ENCODE peak calls at places on chromosomes 6 and 20, in six cellular contexts. One of them, this sample, is unnamed.

GRCh38 chr6:5318617-5319016 is 57.3 kb downstream of the FARS2 start:
- DNase-seq in fibroblast of lung: no peak
- DNase-seq in prostate gland: no peak
- DNase-seq in thoracic aorta: no peak
- DNase-seq in breast epithelium: no peak
- DNase-seq in GM12865: no peak
- DNase-seq in this sample: no peak

GRCh38 chr20:57080796-57081195 is 185.6 kb downstream of the BMP7 start:
- DNase-seq in fibroblast of lung: no peak
- DNase-seq in prostate gland: no peak
- DNase-seq in thoracic aorta: no peak
- DNase-seq in breast epithelium: no peak
- DNase-seq in GM12865: no peak
- DNase-seq in this sample: no peak

GRCh38 chr6:54970337-54970736 is 123.8 kb downstream of the FAM83B start:
- DNase-seq in fibroblast of lung: no peak
- DNase-seq in prostate gland: no peak
- DNase-seq in thoracic aorta: no peak
- DNase-seq in breast epithelium: no peak
- DNase-seq in GM12865: no peak
- DNase-seq in this sample: no peak

GRCh38 chr6:154367839-154368695 is 11.5 kb upstream of the IPCEF1 start:
- DNase-seq in fibroblast of lung: peak
- DNase-seq in prostate gland: no peak
- DNase-seq in thoracic aorta: no peak
- DNase-seq in breast epithelium: no peak
- DNase-seq in GM12865: no peak
- DNase-seq in this sample: no peak

GRCh38 chr6:108684809-108685329 is 124.2 kb downstream of the FOXO3 start:
- DNase-seq in fibroblast of lung: peak
- DNase-seq in prostate gland: peak
- DNase-seq in thoracic aorta: no peak
- DNase-seq in breast epithelium: peak
- DNase-seq in GM12865: peak
- DNase-seq in this sample: peak

GRCh38 chr20:36881888-36882287 is 6.0 kb downstream of the TLDC2 start:
- DNase-seq in fibroblast of lung: no peak
- DNase-seq in prostate gland: no peak
- DNase-seq in thoracic aorta: no peak
- DNase-seq in breast epithelium: no peak
- DNase-seq in GM12865: no peak
- DNase-seq in this sample: no peak

GRCh38 chr6:149488815-149489214 is 4.0 kb upstream of the ZC3H12D start:
- DNase-seq in fibroblast of lung: peak
- DNase-seq in prostate gland: no peak
- DNase-seq in thoracic aorta: no peak
- DNase-seq in breast epithelium: no peak
- DNase-seq in GM12865: no peak
- DNase-seq in this sample: no peak

GRCh38 chr6:54614499-54615195 is 231.9 kb upstream of the FAM83B start:
- DNase-seq in fibroblast of lung: no peak
- DNase-seq in prostate gland: no peak
- DNase-seq in thoracic aorta: no peak
- DNase-seq in breast epithelium: no peak
- DNase-seq in GM12865: no peak
- DNase-seq in this sample: no peak

GRCh38 chr20:10578607-10579006 is 95.2 kb downstream of the JAG1 start:
- DNase-seq in fibroblast of lung: peak
- DNase-seq in prostate gland: no peak
- DNase-seq in thoracic aorta: no peak
- DNase-seq in breast epithelium: no peak
- DNase-seq in GM12865: no peak
- DNase-seq in this sample: no peak

GRCh38 chr20:58634818-58635665 is 16.0 kb upstream of the STX16 start:
- DNase-seq in fibroblast of lung: no peak
- DNase-seq in prostate gland: no peak
- DNase-seq in thoracic aorta: no peak
- DNase-seq in breast epithelium: no peak
- DNase-seq in GM12865: no peak
- DNase-seq in this sample: no peak

DNA sequence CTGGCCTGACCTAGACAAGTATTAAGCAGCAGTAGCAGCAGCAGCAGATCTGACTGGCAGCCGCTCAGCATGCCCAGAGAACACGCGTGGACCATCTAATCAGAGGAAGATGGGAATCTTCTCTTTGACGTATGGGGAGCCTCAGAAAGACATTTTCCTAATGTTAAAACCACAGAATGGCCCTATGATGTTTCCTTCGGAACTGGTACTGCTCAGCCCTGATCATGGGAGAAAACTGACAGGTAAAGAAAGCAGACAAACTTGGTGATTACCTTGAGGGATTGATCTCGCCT is 6.2 kb downstream of the PSMA7 start:
- DNase-seq in fibroblast of lung: no peak
- DNase-seq in prostate gland: no peak
- DNase-seq in thoracic aorta: no peak
- DNase-seq in breast epithelium: no peak
- DNase-seq in GM12865: no peak
- DNase-seq in this sample: no peak
- TF ChIP-seq CTCF in fibroblast of lung: no peak
- TF ChIP-seq CTCF in prostate gland: no peak
- TF ChIP-seq CTCF in thoracic aorta: no peak
- TF ChIP-seq CTCF in breast epithelium: no peak
- TF ChIP-seq CTCF in GM12865: no peak
- TF ChIP-seq CTCF in this sample: no peak

GRCh38 chr6:30914854-30915590 is 984 bp downstream of the VARS2 start:
- DNase-seq in fibroblast of lung: no peak
- DNase-seq in prostate gland: no peak
- DNase-seq in thoracic aorta: no peak
- DNase-seq in breast epithelium: no peak
- DNase-seq in GM12865: peak
- DNase-seq in this sample: no peak

GRCh38 chr6:30913721-30914075 is 340 bp upstream of the VARS2 start:
- DNase-seq in fibroblast of lung: no peak
- DNase-seq in prostate gland: no peak
- DNase-seq in thoracic aorta: peak
- DNase-seq in breast epithelium: no peak
- DNase-seq in GM12865: no peak
- DNase-seq in this sample: no peak

GRCh38 chr6:30915591-30915946 is 1.5 kb downstream of the VARS2 start:
- DNase-seq in fibroblast of lung: peak
- DNase-seq in prostate gland: peak
- DNase-seq in thoracic aorta: no peak
- DNase-seq in breast epithelium: no peak
- DNase-seq in GM12865: peak
- DNase-seq in this sample: peak

GRCh38 chr6:30912746-30913520 is 1.1 kb upstream of the VARS2 start:
- DNase-seq in fibroblast of lung: no peak
- DNase-seq in prostate gland: no peak
- DNase-seq in thoracic aorta: no peak
- DNase-seq in breast epithelium: no peak
- DNase-seq in GM12865: no peak
- DNase-seq in this sample: no peak

GRCh38 chr6:30914076-30914853 is at the start of gene VARS2:
- DNase-seq in fibroblast of lung: peak
- DNase-seq in prostate gland: peak
- DNase-seq in thoracic aorta: peak
- DNase-seq in breast epithelium: peak
- DNase-seq in GM12865: peak
- DNase-seq in this sample: peak
- TF ChIP-seq CTCF in fibroblast of lung: peak
- TF ChIP-seq CTCF in prostate gland: peak
- TF ChIP-seq CTCF in thoracic aorta: peak
- TF ChIP-seq CTCF in breast epithelium: no peak
- TF ChIP-seq CTCF in GM12865: peak
- TF ChIP-seq CTCF in this sample: peak

DNA sequence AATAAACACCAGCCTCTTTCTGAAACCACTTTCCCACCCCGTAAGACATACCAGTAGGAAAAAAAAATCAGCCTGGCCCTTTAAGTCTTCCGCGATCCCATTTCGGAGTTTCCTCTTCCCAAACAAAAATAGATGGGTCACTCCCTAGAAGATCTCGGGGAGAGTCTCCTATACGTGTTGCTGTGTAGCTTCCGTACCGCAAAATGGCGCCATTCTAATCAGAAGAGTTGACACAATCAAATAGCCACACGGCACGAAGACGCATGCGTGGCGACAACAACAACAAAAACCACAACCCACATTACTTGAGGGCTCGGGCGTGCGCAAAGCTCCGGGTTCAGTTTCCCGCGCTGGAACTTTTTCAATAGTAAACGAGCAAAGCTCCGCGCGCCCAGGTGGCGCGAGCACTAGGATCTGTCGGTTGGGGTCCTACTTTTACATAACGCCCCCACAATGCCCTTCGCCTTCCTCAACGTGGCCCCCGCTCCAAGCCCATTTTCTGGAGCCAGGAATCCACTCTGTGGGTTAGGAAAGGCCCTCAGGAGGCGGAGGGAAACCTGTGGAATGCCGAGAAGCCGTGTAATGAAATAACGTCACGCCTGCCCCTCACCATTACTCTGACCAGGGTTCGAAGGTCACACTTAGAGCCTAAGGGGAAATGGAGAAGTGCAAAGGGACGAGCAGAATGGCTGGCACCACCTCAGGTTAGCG is at the start of gene GPANK1:
- DNase-seq in fibroblast of lung: peak
- DNase-seq in prostate gland: peak
- DNase-seq in thoracic aorta: peak
- DNase-seq in breast epithelium: peak
- DNase-seq in GM12865: peak
- DNase-seq in this sample: peak
- TF ChIP-seq CTCF in fibroblast of lung: no peak
- TF ChIP-seq CTCF in prostate gland: no peak
- TF ChIP-seq CTCF in thoracic aorta: no peak
- TF ChIP-seq CTCF in breast epithelium: no peak
- TF ChIP-seq CTCF in GM12865: no peak
- TF ChIP-seq CTCF in this sample: no peak

GRCh38 chr20:38339993-38340392 is 6.3 kb upstream of the LBP start:
- DNase-seq in fibroblast of lung: no peak
- DNase-seq in prostate gland: no peak
- DNase-seq in thoracic aorta: no peak
- DNase-seq in breast epithelium: no peak
- DNase-seq in GM12865: no peak
- DNase-seq in this sample: no peak

GRCh38 chr20:38337561-38338140 is 8.6 kb upstream of the LBP start:
- DNase-seq in fibroblast of lung: no peak
- DNase-seq in prostate gland: no peak
- DNase-seq in thoracic aorta: no peak
- DNase-seq in breast epithelium: no peak
- DNase-seq in GM12865: peak
- DNase-seq in this sample: no peak

GRCh38 chr20:38342196-38342595 is 4.1 kb upstream of the LBP start:
- DNase-seq in fibroblast of lung: no peak
- DNase-seq in prostate gland: no peak
- DNase-seq in thoracic aorta: no peak
- DNase-seq in breast epithelium: no peak
- DNase-seq in GM12865: no peak
- DNase-seq in this sample: no peak

GRCh38 chr20:38340693-38341092 is 5.6 kb upstream of the LBP start:
- DNase-seq in fibroblast of lung: no peak
- DNase-seq in prostate gland: no peak
- DNase-seq in thoracic aorta: no peak
- DNase-seq in breast epithelium: no peak
- DNase-seq in GM12865: no peak
- DNase-seq in this sample: no peak

DNA sequence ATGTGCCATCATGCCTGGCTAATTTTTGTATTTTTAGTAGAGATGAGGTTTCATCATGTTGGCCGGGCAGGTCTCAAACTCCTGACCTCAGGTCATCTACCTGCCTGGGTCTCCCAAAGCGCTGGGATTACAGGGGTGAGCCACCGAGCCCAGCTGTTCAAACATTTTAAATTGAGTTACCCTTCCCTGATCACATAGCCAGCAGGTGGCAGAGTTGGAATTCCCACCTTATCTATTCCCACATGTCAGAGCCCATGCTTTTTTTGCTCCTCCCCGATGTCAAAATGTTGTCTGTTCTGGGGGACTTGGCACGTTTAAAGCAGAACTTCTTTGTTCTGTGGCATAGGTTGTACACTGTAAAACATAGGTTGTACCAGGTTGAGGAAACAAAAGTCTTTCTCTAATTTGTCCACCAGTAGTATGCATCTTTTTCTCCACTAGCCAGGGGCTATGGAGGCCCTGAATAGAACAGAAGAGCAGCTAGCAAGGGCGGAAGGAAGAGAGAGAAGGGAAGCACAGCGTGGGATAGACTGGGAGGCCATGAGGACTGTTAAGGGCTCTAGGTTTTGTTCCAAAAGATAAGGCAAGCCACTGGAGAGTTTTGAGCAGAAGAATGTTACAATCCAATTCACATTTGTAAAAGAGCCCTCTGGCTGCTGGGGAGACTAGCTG is 7.3 kb upstream of the LBP start:
- DNase-seq in fibroblast of lung: peak
- DNase-seq in prostate gland: no peak
- DNase-seq in thoracic aorta: no peak
- DNase-seq in breast epithelium: no peak
- DNase-seq in GM12865: no peak
- DNase-seq in this sample: no peak
- TF ChIP-seq CTCF in fibroblast of lung: peak
- TF ChIP-seq CTCF in prostate gland: peak
- TF ChIP-seq CTCF in thoracic aorta: no peak
- TF ChIP-seq CTCF in breast epithelium: no peak
- TF ChIP-seq CTCF in GM12865: no peak
- TF ChIP-seq CTCF in this sample: no peak

GRCh38 chr6:130575971-130576370 is 210.2 kb downstream of the TMEM200A start:
- DNase-seq in fibroblast of lung: no peak
- DNase-seq in prostate gland: no peak
- DNase-seq in thoracic aorta: no peak
- DNase-seq in breast epithelium: no peak
- DNase-seq in GM12865: peak
- DNase-seq in this sample: no peak

GRCh38 chr6:130577178-130577919 is 211.5 kb downstream of the TMEM200A start:
- DNase-seq in fibroblast of lung: no peak
- DNase-seq in prostate gland: no peak
- DNase-seq in thoracic aorta: no peak
- DNase-seq in breast epithelium: no peak
- DNase-seq in GM12865: no peak
- DNase-seq in this sample: no peak

GRCh38 chr6:130583268-130583667 is 217.5 kb downstream of the TMEM200A start:
- DNase-seq in fibroblast of lung: no peak
- DNase-seq in prostate gland: no peak
- DNase-seq in thoracic aorta: no peak
- DNase-seq in breast epithelium: no peak
- DNase-seq in GM12865: no peak
- DNase-seq in this sample: no peak

GRCh38 chr6:130575557-130575956 is 209.7 kb downstream of the TMEM200A start:
- DNase-seq in fibroblast of lung: no peak
- DNase-seq in prostate gland: no peak
- DNase-seq in thoracic aorta: no peak
- DNase-seq in breast epithelium: no peak
- DNase-seq in GM12865: no peak
- DNase-seq in this sample: no peak

DNA sequence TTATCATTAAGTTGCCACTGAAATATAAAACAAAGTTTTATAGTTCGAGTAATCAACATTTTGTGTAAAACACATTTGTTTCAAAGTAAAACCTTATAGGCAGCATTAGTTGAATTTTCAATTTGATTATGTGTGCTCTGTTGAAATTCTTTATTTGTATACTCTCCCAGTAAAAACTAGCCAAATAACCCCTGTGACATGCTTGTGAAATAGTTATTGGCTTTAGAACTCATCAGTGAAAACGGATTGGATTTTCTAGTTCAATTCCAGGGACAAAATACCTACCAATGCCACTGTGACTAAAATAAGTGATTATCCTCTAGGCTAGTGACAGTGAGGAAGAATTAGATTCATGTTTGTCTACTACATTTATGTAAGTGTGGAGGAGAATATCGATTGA is 212.9 kb downstream of the TMEM200A start:
- DNase-seq in fibroblast of lung: no peak
- DNase-seq in prostate gland: no peak
- DNase-seq in thoracic aorta: no peak
- DNase-seq in breast epithelium: no peak
- DNase-seq in GM12865: no peak
- DNase-seq in this sample: no peak
- TF ChIP-seq CTCF in fibroblast of lung: no peak
- TF ChIP-seq CTCF in prostate gland: no peak
- TF ChIP-seq CTCF in thoracic aorta: no peak
- TF ChIP-seq CTCF in breast epithelium: no peak
- TF ChIP-seq CTCF in GM12865: no peak
- TF ChIP-seq CTCF in this sample: no peak

This sample was measured in astrocyte of the cerebellum.